ENCODE peak calls at places on chromosomes 6 and 20, in five cellular contexts. L is lung, E is K562, W is H9, H is GM12878. O is an unnamed sample.

GRCh38 chr6:33907227-33907626 is 103.4 kb upstream of the MLN start:
- DNase-seq in L (no peak), E (no peak), W (no peak), H (no peak), O (no peak)

GRCh38 chr20:13231031-13231752 is 10.1 kb downstream of the ISM1 start:
- DNase-seq in L (no peak), E (no peak), W (no peak), H (no peak), O (no peak)

GRCh38 chr6:33651947-33652346 is 30.8 kb downstream of the ITPR3 start:
- DNase-seq in L (no peak), E (no peak), W (no peak), H (no peak), O (no peak)

GRCh38 chr6:155041781-155042279 is 46.7 kb downstream of the TIAM2 start:
- DNase-seq in L (no peak), E (no peak), W (no peak), H (no peak), O (no peak)

GRCh38 chr20:36745234-36745926 is 510 bp downstream of the NDRG3 start:
- DNase-seq in L (peak; percentile 33), E (no peak), W (no peak), H (no peak), O (no peak)

GRCh38 chr20:11995750-11996567 is 78.3 kb downstream of the BTBD3 start:
- DNase-seq in L (no peak), E (no peak), W (no peak), H (no peak), O (no peak)

GRCh38 chr6:45044086-45044485 is 284.0 kb upstream of the RUNX2 start:
- DNase-seq in L (no peak), E (no peak), W (no peak), H (no peak), O (no peak)

GRCh38 chr20:21703740-21704407 is 1.6 kb upstream of the PAX1 start:
- DNase-seq in L (no peak), E (no peak), W (no peak), H (no peak), O (no peak)

GRCh38 chr6:14316911-14317535 is 199.5 kb downstream of the CD83 start:
- DNase-seq in L (no peak), E (no peak), W (no peak), H (no peak), O (no peak)

GRCh38 chr6:2127484-2127911 is 117.9 kb downstream of the GMDS start:
- DNase-seq in L (no peak), E (no peak), W (no peak), H (peak; percentile 5), O (peak; percentile 80)

GRCh38 chr6:163708459-163708858 is 293.9 kb downstream of the QKI start:
- DNase-seq in L (no peak), E (no peak), W (no peak), H (peak; percentile 68), O (no peak)

GRCh38 chr20:46960536-46960935 is 65.9 kb downstream of the EYA2 start:
- DNase-seq in L (no peak), E (no peak), W (no peak), H (no peak), O (no peak)

GRCh38 chr20:15068486-15068885 is 731.1 kb upstream of the FLRT3 start:
- DNase-seq in L (no peak), E (no peak), W (no peak), H (no peak), O (no peak)

GRCh38 chr6:1436334-1437306 is 47.2 kb downstream of the FOXF2 start:
- DNase-seq in L (peak; percentile 56), E (peak; percentile 79), W (peak; percentile 44), H (peak; percentile 30), O (no peak)

GRCh38 chr20:35285806-35286076 is 1.2 kb upstream of the EIF6 start:
- DNase-seq in L (no peak), E (no peak), W (no peak), H (no peak), O (no peak)

GRCh38 chr6:27474172-27474465 is 1.2 kb upstream of the ZNF184 start:
- DNase-seq in L (no peak), E (no peak), W (no peak), H (no peak), O (no peak)

GRCh38 chr20:62768815-62769287 is 27.4 kb upstream of the MRGBP start:
- DNase-seq in L (no peak), E (no peak), W (no peak), H (no peak), O (no peak)

GRCh38 chr6:87929843-87930288 is 117.8 kb upstream of the SPACA1 start:
- DNase-seq in L (peak; percentile 87), E (peak; percentile 66), W (peak; percentile 91), H (peak; percentile 71), O (peak; percentile 85)

GRCh38 chr6:87923389-87924050 is 124.1 kb upstream of the SPACA1 start:
- DNase-seq in L (no peak), E (no peak), W (no peak), H (no peak), O (no peak)

GRCh38 chr6:87926072-87926471 is 121.6 kb upstream of the SPACA1 start:
- DNase-seq in L (no peak), E (no peak), W (no peak), H (no peak), O (no peak)

GRCh38 chr6:87925373-87926060 is 122.1 kb upstream of the SPACA1 start:
- DNase-seq in L (no peak), E (no peak), W (no peak), H (peak; percentile 89), O (no peak)

GRCh38 chr6:87926687-87927086 is 121.0 kb upstream of the SPACA1 start:
- DNase-seq in L (no peak), E (no peak), W (no peak), H (no peak), O (no peak)
- H3K4me1 ChIP-seq in L (no peaks in the 10 kb centered on the region), E (no peaks in the 10 kb centered on the region), W (no peaks in the 10 kb centered on the region), H (peaks cover 62% of the 10 kb centered on the region), O (no peaks in the 10 kb centered on the region)

GRCh38 chr6:35320031-35320410 is 22.3 kb upstream of the PPARD start:
- DNase-seq in L (no peak), E (no peak), W (no peak), H (no peak), O (no peak)

GRCh38 chr6:35318845-35319220 is 21.2 kb downstream of the DEF6 start:
- DNase-seq in L (no peak), E (no peak), W (no peak), H (no peak), O (no peak)

GRCh38 chr6:35318200-35318844 is 20.7 kb downstream of the DEF6 start:
- DNase-seq in L (peak; percentile 79), E (peak; percentile 77), W (peak; percentile 96), H (no peak), O (peak; percentile 69)

GRCh38 chr6:35321091-35321490 is 21.3 kb upstream of the PPARD start:
- DNase-seq in L (no peak), E (no peak), W (peak; percentile 22), H (no peak), O (no peak)

DNA sequence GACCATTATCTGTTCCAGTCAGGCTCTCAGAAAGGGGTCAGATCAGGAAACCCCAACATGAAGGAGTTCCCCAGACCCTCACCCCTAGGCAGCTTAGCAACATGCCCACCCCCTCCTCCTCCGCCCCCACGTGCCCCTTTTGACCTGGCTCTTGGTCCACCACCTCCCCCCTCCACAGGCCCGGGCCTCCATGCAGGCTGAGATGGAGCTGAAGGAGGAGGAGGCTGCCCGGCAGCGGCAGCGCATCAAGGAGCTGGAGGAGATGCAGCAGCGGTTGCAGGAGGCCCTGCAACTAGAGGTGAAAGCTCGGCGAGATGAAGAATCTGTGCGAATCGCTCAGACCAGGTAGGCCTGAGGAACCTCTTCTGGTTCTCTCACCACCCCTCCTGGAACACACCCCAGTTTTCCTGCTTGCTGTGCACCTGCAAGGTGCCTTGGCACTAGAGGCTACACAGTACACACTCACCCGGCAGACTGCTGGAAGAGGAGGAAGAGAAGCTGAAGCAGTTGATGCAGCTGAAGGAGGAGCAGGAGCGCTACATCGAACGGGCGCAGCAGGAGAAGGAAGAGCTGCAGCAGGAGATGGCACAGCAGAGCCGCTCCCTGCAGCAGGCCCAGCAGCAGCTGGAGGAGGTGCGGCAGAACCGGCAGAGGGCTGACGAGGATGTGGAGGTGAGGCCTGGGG is 21.9 kb downstream of the DEF6 start:
- DNase-seq in L (no peak), E (no peak), W (peak; percentile 30), H (no peak), O (no peak)
- H3K4me1 ChIP-seq in L (no peaks in the 10 kb centered on the region), E (peaks cover 14% of the 10 kb centered on the region), W (peaks cover 3% of the 10 kb centered on the region), H (no peaks in the 10 kb centered on the region), O (peaks cover 14% of the 10 kb centered on the region)

GRCh38 chr20:57401565-57401918 is 10.3 kb downstream of the RBM38 start:
- DNase-seq in L (no peak), E (no peak), W (no peak), H (no peak), O (no peak)
- H3K4me1 ChIP-seq in L (peaks cover 11% of the 10 kb centered on the region), E (peaks cover 44% of the 10 kb centered on the region), W (no peaks in the 10 kb centered on the region), H (peaks cover 49% of the 10 kb centered on the region), O (no peaks in the 10 kb centered on the region)

GRCh38 chr20:50528129-50528528 is 17.9 kb downstream of the PTPN1 start:
- DNase-seq in L (no peak), E (no peak), W (no peak), H (no peak), O (no peak)
- H3K4me1 ChIP-seq in L (peaks cover 49% of the 10 kb centered on the region), E (peaks cover 24% of the 10 kb centered on the region), W (no peaks in the 10 kb centered on the region), H (peaks cover 49% of the 10 kb centered on the region), O (no peaks in the 10 kb centered on the region)

GRCh38 chr20:58898629-58899028 is 46.1 kb downstream of the GNAS start:
- DNase-seq in L (no peak), E (no peak), W (no peak), H (no peak), O (no peak)

GRCh38 chr20:58902003-58902402 is 49.5 kb downstream of the GNAS start:
- DNase-seq in L (no peak), E (no peak), W (no peak), H (no peak), O (no peak)

GRCh38 chr20:58897493-58897892 is 45.0 kb downstream of the GNAS start:
- DNase-seq in L (no peak), E (no peak), W (no peak), H (no peak), O (no peak)

GRCh38 chr20:58899518-58899917 is 47.0 kb downstream of the GNAS start:
- DNase-seq in L (no peak), E (no peak), W (no peak), H (no peak), O (no peak)

GRCh38 chr20:58900292-58900931 is 47.9 kb downstream of the GNAS start:
- DNase-seq in L (no peak), E (no peak), W (no peak), H (no peak), O (no peak)
- H3K4me1 ChIP-seq in L (peaks cover 53% of the 10 kb centered on the region), E (peaks cover 3% of the 10 kb centered on the region), W (peaks cover 13% of the 10 kb centered on the region), H (peaks cover 25% of the 10 kb centered on the region), O (no peaks in the 10 kb centered on the region)

GRCh38 chr6:3419624-3420272 is 37.1 kb downstream of the SLC22A23 start:
- DNase-seq in L (no peak), E (no peak), W (no peak), H (no peak), O (no peak)
- H3K4me1 ChIP-seq in L (no peaks in the 10 kb centered on the region), E (peaks cover 16% of the 10 kb centered on the region), W (peaks cover 36% of the 10 kb centered on the region), H (peaks cover 4% of the 10 kb centered on the region), O (no peaks in the 10 kb centered on the region)

DNA sequence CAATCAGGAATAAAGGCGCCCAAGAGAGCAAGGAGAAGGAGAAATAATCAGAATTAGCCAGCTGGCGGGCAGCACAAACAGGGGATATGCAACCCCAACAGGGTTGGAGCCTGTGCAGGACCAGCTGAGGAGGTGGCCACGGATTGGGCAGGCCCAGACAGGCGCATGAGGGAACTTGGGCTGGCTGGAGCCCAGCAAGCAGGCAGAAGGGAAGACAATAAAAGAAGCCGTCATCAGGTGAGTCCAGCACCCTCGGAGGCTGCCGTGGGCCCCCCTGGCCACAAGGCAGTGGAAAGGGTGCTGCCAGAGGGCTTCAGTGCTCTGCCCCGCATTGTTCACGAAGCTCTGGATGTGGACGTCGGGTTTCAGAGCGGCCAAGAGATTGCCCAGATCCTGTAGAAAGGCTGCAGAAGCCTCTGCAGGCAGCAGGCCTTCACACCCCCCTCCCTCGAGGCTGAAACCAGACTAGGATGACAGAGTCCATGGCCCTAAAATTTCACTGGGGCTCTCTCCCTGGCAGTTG is 28.4 kb upstream of the MAFB start:
- DNase-seq in L (no peak), E (no peak), W (no peak), H (no peak), O (no peak)
- H3K4me1 ChIP-seq in L (no peaks in the 10 kb centered on the region), E (no peaks in the 10 kb centered on the region), W (no peaks in the 10 kb centered on the region), H (peaks cover 6% of the 10 kb centered on the region), O (no peaks in the 10 kb centered on the region)

O was measured in right atrium auricular region.